ENCODE peak calls at places on chromosome 1, in six cellular contexts. I is fibroblast of mammary gland; J is aorta; M is naive thymus-derived CD8-positive, alpha-beta T cell; X is heart right ventricle; H is LHCN-M2. R is an unnamed sample.

GRCh38 chr1:36304521-36304920 is 1.6 kb upstream of the SH3D21 start:
- DNase-seq in I (no peak), J (no peak), M (no peak), X (no peak), H (no peak), R (no peak)

GRCh38 chr1:81113688-81114087 is 687.0 kb upstream of the ADGRL2 start:
- DNase-seq in I (peak; percentile 28), J (no peak), M (no peak), X (no peak), H (no peak), R (no peak)

GRCh38 chr1:157955860-157956259 is 37.6 kb upstream of the KIRREL1 start:
- DNase-seq in I (no peak), J (no peak), M (no peak), X (no peak), H (no peak), R (no peak)

GRCh38 chr1:10598088-10598712 is 123.5 kb downstream of the PEX14 start:
- DNase-seq in I (no peak), J (no peak), M (no peak), X (no peak), H (peak; percentile 30), R (peak; percentile 27)

GRCh38 chr1:58785424-58786058 is 1.7 kb upstream of the JUN start:
- DNase-seq in I (peak; percentile 38), J (no peak), M (peak; percentile 12), X (no peak), H (peak; percentile 88), R (peak; percentile 82)

GRCh38 chr1:22025368-22026154 is 24.1 kb downstream of the CELA3A start:
- DNase-seq in I (peak; percentile 88), J (peak; percentile 95), M (peak; percentile 72), X (peak; percentile 79), H (peak; percentile 82), R (peak; percentile 88)

GRCh38 chr1:219882755-219883154 is 45.6 kb downstream of the SLC30A10 start:
- DNase-seq in I (no peak), J (no peak), M (no peak), X (no peak), H (no peak), R (no peak)

GRCh38 chr1:199113265-199113869 is 474.5 kb downstream of the PTPRC start:
- DNase-seq in I (peak; percentile 80), J (no peak), M (peak; percentile 28), X (peak; percentile 33), H (peak; percentile 60), R (peak; percentile 70)

GRCh38 chr1:183881387-183882084 is 76.6 kb downstream of the RGL1 start:
- DNase-seq in I (peak; percentile 72), J (no peak), M (no peak), X (peak; percentile 46), H (peak; percentile 72), R (peak; percentile 83)

GRCh38 chr1:202692959-202693555 is 17.2 kb downstream of the SYT2 start:
- DNase-seq in I (peak; percentile 67), J (peak; percentile 83), M (peak; percentile 63), X (peak; percentile 45), H (peak; percentile 63), R (peak; percentile 89)

R was measured in MCF 10A.